ENCODE peak calls at places on chromosome 12, in five cellular contexts. N, Y, H, Q and D are unnamed samples.

GRCh38 chr12:97404549-97404948 is 58.1 kb upstream of the RMST start:
- DNase-seq in N (no peak), Y (peak), H (no peak), Q (peak), D (no peak)

GRCh38 chr12:52871291-52871961 is 22.6 kb upstream of the KRT78 start:
- DNase-seq in N (peak), Y (peak), H (no peak), Q (peak), D (no peak)

GRCh38 chr12:89988156-89988555 is 279.5 kb upstream of the ATP2B1 start:
- DNase-seq in N (no peak), Y (no peak), H (no peak), Q (no peak), D (no peak)

GRCh38 chr12:47534695-47535094 is 171.1 kb downstream of the RPAP3 start:
- DNase-seq in N (no peak), Y (peak), H (no peak), Q (no peak), D (no peak)

GRCh38 chr12:38053655-38054464 is 262.7 kb upstream of the ALG10B start:
- DNase-seq in N (no peak), Y (no peak), H (no peak), Q (peak), D (no peak)

GRCh38 chr12:45284096-45284901 is 68.4 kb downstream of the ANO6 start:
- DNase-seq in N (no peak), Y (peak), H (no peak), Q (peak), D (no peak)

GRCh38 chr12:39958377-39958776 is 147.5 kb downstream of the SLC2A13 start:
- DNase-seq in N (no peak), Y (peak), H (no peak), Q (no peak), D (no peak)

GRCh38 chr12:29744365-29744764 is 39.4 kb downstream of the TMTC1 start:
- DNase-seq in N (no peak), Y (peak), H (no peak), Q (no peak), D (no peak)

GRCh38 chr12:234891-235415 is 21.0 kb upstream of the SLC6A12 start:
- DNase-seq in N (no peak), Y (no peak), H (no peak), Q (no peak), D (no peak)

DNA sequence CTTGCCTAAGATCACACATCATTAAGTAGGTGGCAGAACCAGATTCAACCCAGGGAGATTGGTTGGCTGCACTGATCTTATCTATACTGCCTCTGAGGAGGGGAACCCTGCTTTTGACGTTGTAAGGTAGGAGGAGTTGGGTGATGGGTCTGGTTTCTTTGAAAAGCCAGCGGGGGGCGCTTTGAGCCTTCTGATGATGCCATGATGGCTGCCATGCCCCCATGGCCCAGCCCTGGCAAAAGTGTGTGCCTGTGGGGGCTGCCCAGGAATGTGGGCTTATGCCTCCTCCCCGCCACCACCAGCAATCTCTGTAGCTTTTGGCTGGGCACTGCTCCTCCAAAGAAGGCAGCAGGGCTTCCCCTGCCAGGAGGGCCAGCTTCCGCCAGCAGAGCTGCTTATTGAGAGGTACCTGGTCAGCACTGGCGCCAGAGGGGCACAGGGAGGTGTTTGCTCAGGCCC is 224.3 kb downstream of the SLC41A2 start:
- DNase-seq in N (no peak), Y (no peak), H (no peak), Q (peak), D (no peak)
- TF ChIP-seq CTCF in N (no peak), Y (no peak), H (no peak), Q (no peak), D (peak)

DNA sequence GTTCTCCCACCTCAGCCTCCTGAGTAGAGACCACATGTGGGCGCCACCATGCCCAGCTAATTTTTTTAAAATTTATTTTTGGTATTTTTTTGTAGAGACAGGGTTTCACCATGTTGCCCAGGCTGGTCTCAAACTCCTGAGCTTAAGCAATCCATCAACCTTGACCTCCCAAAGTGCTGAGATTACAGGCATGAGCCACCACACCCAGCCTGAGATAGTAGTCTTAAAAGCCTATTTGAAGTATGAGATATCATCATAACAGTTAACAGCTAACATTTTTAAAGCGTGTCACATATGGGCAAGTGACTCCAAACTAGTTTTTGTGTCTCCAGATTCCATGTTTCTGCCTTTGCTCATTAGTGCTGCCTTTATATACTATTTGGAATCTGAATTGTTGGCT is 74.6 kb upstream of the WSCD2 start:
- DNase-seq in N (no peak), Y (no peak), H (no peak), Q (no peak), D (no peak)
- TF ChIP-seq CTCF in N (no peak), Y (no peak), H (no peak), Q (no peak), D (no peak)

GRCh38 chr12:62600038-62600437 is 133.4 kb downstream of the MON2 start:
- DNase-seq in N (no peak), Y (no peak), H (no peak), Q (no peak), D (no peak)
- TF ChIP-seq CTCF in N (peak), Y (peak), H (no peak), Q (peak), D (peak)

GRCh38 chr12:32895688-32896437 is 714 bp downstream of the PKP2 start:
- DNase-seq in N (no peak), Y (no peak), H (no peak), Q (peak), D (no peak)
- TF ChIP-seq CTCF in N (no peak), Y (peak), H (no peak), Q (no peak), D (no peak)

GRCh38 chr12:102322254-102322653 is 124.6 kb upstream of the PMCH start:
- DNase-seq in N (no peak), Y (no peak), H (no peak), Q (no peak), D (no peak)
- TF ChIP-seq CTCF in N (no peak), Y (no peak), H (no peak), Q (no peak), D (no peak)

DNA sequence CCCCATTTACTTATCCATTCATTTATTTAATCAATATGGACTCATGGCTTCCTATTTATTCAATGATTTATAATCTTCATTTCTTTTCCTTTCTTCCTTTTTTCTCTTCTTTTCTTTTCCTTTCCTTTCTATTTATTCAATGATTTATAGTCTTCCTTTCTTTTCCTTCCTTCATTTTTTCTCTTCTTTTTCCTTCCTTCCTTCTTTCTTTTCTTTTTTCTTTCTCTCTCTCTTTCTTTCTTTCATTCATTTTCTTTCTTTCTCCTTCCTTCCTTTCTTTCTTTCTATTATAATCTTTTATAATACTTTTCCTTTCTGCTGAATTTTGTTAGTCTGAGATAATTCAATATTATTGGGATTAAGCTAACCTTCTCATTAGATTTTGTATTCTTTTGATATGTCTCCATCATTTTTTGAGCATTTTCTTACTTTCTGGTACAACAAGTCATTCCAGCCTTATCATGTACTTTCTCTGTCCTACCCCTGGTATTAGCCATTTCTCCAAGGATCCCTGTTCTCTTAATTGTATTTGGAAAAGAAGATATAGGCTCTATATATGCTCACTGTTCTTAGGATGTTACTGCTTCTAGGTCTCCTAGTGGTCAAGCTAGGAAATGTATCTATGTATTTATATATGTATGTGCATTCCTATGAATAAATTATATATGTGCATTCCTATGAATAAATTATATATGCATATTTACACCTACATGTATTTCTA is 12.1 kb downstream of the LACRT start:
- DNase-seq in N (no peak), Y (peak), H (no peak), Q (no peak), D (no peak)
- TF ChIP-seq CTCF in N (no peak), Y (peak), H (no peak), Q (no peak), D (peak)

GRCh38 chr12:51417826-51418225 is 6.8 kb upstream of the SLC4A8 start:
- DNase-seq in N (no peak), Y (no peak), H (no peak), Q (no peak), D (no peak)

GRCh38 chr12:51424662-51425539 is at the start of gene SLC4A8:
- DNase-seq in N (peak), Y (peak), H (peak), Q (peak), D (peak)

GRCh38 chr12:51419473-51420228 is 5.0 kb upstream of the SLC4A8 start:
- DNase-seq in N (no peak), Y (peak), H (no peak), Q (no peak), D (no peak)

GRCh38 chr12:51424094-51424661 is 453 bp upstream of the SLC4A8 start:
- DNase-seq in N (no peak), Y (no peak), H (no peak), Q (no peak), D (no peak)

GRCh38 chr12:51421266-51421884 is 3.3 kb upstream of the SLC4A8 start:
- DNase-seq in N (peak), Y (peak), H (no peak), Q (peak), D (no peak)
- TF ChIP-seq CTCF in N (peak), Y (peak), H (peak), Q (peak), D (peak)